ENCODE peak calls at places on chromosomes 6 and 20, in ten cellular contexts. W, Y, H, E, C, Z, K, L, F and I are unnamed samples.

GRCh38 chr6:42103218-42103617 is 39.2 kb downstream of the C6orf132 start:
- DNase-seq in H (no peak), C (no peak), Y (no peak), W (no peak), Z (no peak), L (no peak), E (no peak), F (no peak), K (no peak), I (no peak)

GRCh38 chr6:107110200-107110599 is 5.1 kb downstream of the BEND3 start:
- DNase-seq in Z (no peak), L (no peak), H (no peak), W (no peak), E (no peak), C (no peak), K (peak), F (no peak), Y (no peak), I (no peak)

GRCh38 chr6:159451051-159451450 is 242.0 kb downstream of the SOD2 start:
- DNase-seq in F (peak), W (no peak), Y (no peak), K (peak), Z (no peak), C (no peak), H (no peak), E (no peak), L (no peak), I (no peak)

GRCh38 chr20:24764825-24765224 is 184.2 kb upstream of the CST7 start:
- DNase-seq in H (no peak), W (no peak), E (no peak), F (no peak), Z (no peak), L (no peak), K (no peak), C (no peak), Y (no peak), I (no peak)

GRCh38 chr6:129280719-129281118 is 397.8 kb downstream of the LAMA2 start:
- DNase-seq in K (no peak), L (no peak), W (no peak), F (no peak), Y (peak), H (no peak), E (no peak), Z (no peak), C (no peak), I (no peak)

GRCh38 chr6:82246802-82247633 is 526 bp downstream of the IBTK start:
- DNase-seq in Z (peak), E (peak), Y (no peak), K (peak), L (no peak), W (peak), C (peak), F (peak), H (no peak), I (peak)

GRCh38 chr6:157885211-157885788 is 62.3 kb downstream of the SNX9 start:
- DNase-seq in K (no peak), Y (peak), Z (no peak), L (no peak), F (no peak), E (no peak), H (no peak), W (no peak), C (no peak), I (no peak)

GRCh38 chr6:337782-338464 is 45.6 kb downstream of the DUSP22 start:
- DNase-seq in C (no peak), H (no peak), Y (no peak), L (no peak), F (no peak), W (no peak), E (no peak), K (no peak), Z (no peak), I (no peak)